ENCODE peak calls at places on chromosome 10, in five cellular contexts. One of them, this sample, is unnamed.
A peak's percentile ranks its signal among the peaks of the same experiment; 100 is the strongest.

GRCh38 chr10:119206603-119207366 is 586 bp upstream of the GRK5 start:
- DNase-seq in upper lobe of left lung: peak; percentile 95
- DNase-seq in HFF-Myc: no peak
- DNase-seq in mammary epithelial cell: peak; percentile 42
- DNase-seq in Karpas-422: peak; percentile 89
- DNase-seq in this sample: peak; percentile 73

GRCh38 chr10:24097771-24098207 is 111.1 kb upstream of the KIAA1217 start:
- DNase-seq in upper lobe of left lung: no peak
- DNase-seq in HFF-Myc: no peak
- DNase-seq in mammary epithelial cell: no peak
- DNase-seq in Karpas-422: no peak
- DNase-seq in this sample: peak; percentile 17

GRCh38 chr10:123287594-123288247 is 133.5 kb downstream of the BUB3 start:
- DNase-seq in upper lobe of left lung: no peak
- DNase-seq in HFF-Myc: no peak
- DNase-seq in mammary epithelial cell: peak; percentile 96
- DNase-seq in Karpas-422: no peak
- DNase-seq in this sample: no peak

GRCh38 chr10:52318136-52318810 is 4.2 kb downstream of the DKK1 start:
- DNase-seq in upper lobe of left lung: no peak
- DNase-seq in HFF-Myc: no peak
- DNase-seq in mammary epithelial cell: peak; percentile 31
- DNase-seq in Karpas-422: no peak
- DNase-seq in this sample: no peak

GRCh38 chr10:37947526-37947925 is 28.9 kb downstream of the ZNF25 start:
- DNase-seq in upper lobe of left lung: no peak
- DNase-seq in HFF-Myc: no peak
- DNase-seq in mammary epithelial cell: no peak
- DNase-seq in Karpas-422: no peak
- DNase-seq in this sample: no peak

GRCh38 chr10:48981310-48981907 is 41.8 kb upstream of the LRRC18 start:
- DNase-seq in upper lobe of left lung: no peak
- DNase-seq in HFF-Myc: peak; percentile 5
- DNase-seq in mammary epithelial cell: peak; percentile 7
- DNase-seq in Karpas-422: peak; percentile 53
- DNase-seq in this sample: peak; percentile 69

GRCh38 chr10:126686732-126687693 is 16.5 kb upstream of the C10orf90 start:
- DNase-seq in upper lobe of left lung: no peak
- DNase-seq in HFF-Myc: no peak
- DNase-seq in mammary epithelial cell: no peak
- DNase-seq in Karpas-422: no peak
- DNase-seq in this sample: no peak

GRCh38 chr10:108290823-108291222 is 1126.3 kb upstream of the SORCS1 start:
- DNase-seq in upper lobe of left lung: no peak
- DNase-seq in HFF-Myc: no peak
- DNase-seq in mammary epithelial cell: no peak
- DNase-seq in Karpas-422: no peak
- DNase-seq in this sample: no peak

GRCh38 chr10:5557799-5558771 is 33.3 kb downstream of the CALML3 start:
- DNase-seq in upper lobe of left lung: peak; percentile 62
- DNase-seq in HFF-Myc: no peak
- DNase-seq in mammary epithelial cell: no peak
- DNase-seq in Karpas-422: no peak
- DNase-seq in this sample: no peak

GRCh38 chr10:92714152-92714836 is 24.5 kb downstream of the HHEX start:
- DNase-seq in upper lobe of left lung: no peak
- DNase-seq in HFF-Myc: no peak
- DNase-seq in mammary epithelial cell: no peak
- DNase-seq in Karpas-422: peak; percentile 21
- DNase-seq in this sample: no peak

GRCh38 chr10:69119896-69120295 is 4.1 kb upstream of the VPS26A start:
- DNase-seq in upper lobe of left lung: no peak
- DNase-seq in HFF-Myc: no peak
- DNase-seq in mammary epithelial cell: peak; percentile 52
- DNase-seq in Karpas-422: no peak
- DNase-seq in this sample: no peak

GRCh38 chr10:22536620-22537019 is 177.8 kb downstream of the PIP4K2A start:
- DNase-seq in upper lobe of left lung: no peak
- DNase-seq in HFF-Myc: no peak
- DNase-seq in mammary epithelial cell: no peak
- DNase-seq in Karpas-422: no peak
- DNase-seq in this sample: no peak

GRCh38 chr10:86303626-86304025 is 63.0 kb downstream of the GRID1 start:
- DNase-seq in upper lobe of left lung: no peak
- DNase-seq in HFF-Myc: no peak
- DNase-seq in mammary epithelial cell: no peak
- DNase-seq in Karpas-422: no peak
- DNase-seq in this sample: no peak

GRCh38 chr10:4758256-4758655 is 67.8 kb upstream of the AKR1E2 start:
- DNase-seq in upper lobe of left lung: no peak
- DNase-seq in HFF-Myc: no peak
- DNase-seq in mammary epithelial cell: no peak
- DNase-seq in Karpas-422: no peak
- DNase-seq in this sample: no peak

GRCh38 chr10:89668391-89669180 is 23.5 kb upstream of the PANK1 start:
- DNase-seq in upper lobe of left lung: no peak
- DNase-seq in HFF-Myc: no peak
- DNase-seq in mammary epithelial cell: peak; percentile 16
- DNase-seq in Karpas-422: no peak
- DNase-seq in this sample: no peak

GRCh38 chr10:61830846-61831273 is 70.6 kb upstream of the ARID5B start:
- DNase-seq in upper lobe of left lung: no peak
- DNase-seq in HFF-Myc: no peak
- DNase-seq in mammary epithelial cell: no peak
- DNase-seq in Karpas-422: no peak
- DNase-seq in this sample: no peak

GRCh38 chr10:97454330-97455036 is 8.5 kb downstream of the ZDHHC16 start:
- DNase-seq in upper lobe of left lung: no peak
- DNase-seq in HFF-Myc: no peak
- DNase-seq in mammary epithelial cell: peak; percentile 35
- DNase-seq in Karpas-422: no peak
- DNase-seq in this sample: peak; percentile 37

GRCh38 chr10:8181496-8182174 is 127.1 kb downstream of the GATA3 start:
- DNase-seq in upper lobe of left lung: no peak
- DNase-seq in HFF-Myc: no peak
- DNase-seq in mammary epithelial cell: no peak
- DNase-seq in Karpas-422: no peak
- DNase-seq in this sample: no peak

GRCh38 chr10:84820121-84820520 is 491.7 kb downstream of the CCSER2 start:
- DNase-seq in upper lobe of left lung: no peak
- DNase-seq in HFF-Myc: no peak
- DNase-seq in mammary epithelial cell: no peak
- DNase-seq in Karpas-422: peak; percentile 57
- DNase-seq in this sample: no peak

GRCh38 chr10:35635576-35635975 is 6.5 kb downstream of the FZD8 start:
- DNase-seq in upper lobe of left lung: no peak
- DNase-seq in HFF-Myc: peak; percentile 46
- DNase-seq in mammary epithelial cell: peak; percentile 63
- DNase-seq in Karpas-422: peak; percentile 91
- DNase-seq in this sample: peak; percentile 57

GRCh38 chr10:97683556-97684357 is 3.3 kb downstream of the AVPI1 start:
- DNase-seq in upper lobe of left lung: no peak
- DNase-seq in HFF-Myc: no peak
- DNase-seq in mammary epithelial cell: peak; percentile 74
- DNase-seq in Karpas-422: no peak
- DNase-seq in this sample: peak; percentile 32

GRCh38 chr10:28533571-28534304 is 820 bp downstream of the WAC start:
- DNase-seq in upper lobe of left lung: peak; percentile 94
- DNase-seq in HFF-Myc: no peak
- DNase-seq in mammary epithelial cell: peak; percentile 28
- DNase-seq in Karpas-422: peak; percentile 80
- DNase-seq in this sample: peak; percentile 79

GRCh38 chr10:38605153-38605661 is 511.1 kb downstream of the ZNF37A start:
- DNase-seq in upper lobe of left lung: peak; percentile 69
- DNase-seq in HFF-Myc: no peak
- DNase-seq in mammary epithelial cell: no peak
- DNase-seq in Karpas-422: no peak
- DNase-seq in this sample: no peak

GRCh38 chr10:91296471-91296870 is 76.0 kb downstream of the PCGF5 start:
- DNase-seq in upper lobe of left lung: no peak
- DNase-seq in HFF-Myc: no peak
- DNase-seq in mammary epithelial cell: peak; percentile 43
- DNase-seq in Karpas-422: no peak
- DNase-seq in this sample: no peak

GRCh38 chr10:61970182-61971015 is 68.9 kb downstream of the ARID5B start:
- DNase-seq in upper lobe of left lung: no peak
- DNase-seq in HFF-Myc: no peak
- DNase-seq in mammary epithelial cell: no peak
- DNase-seq in Karpas-422: no peak
- DNase-seq in this sample: peak; percentile 44

GRCh38 chr10:69406302-69406811 is 10.4 kb downstream of the TACR2 start:
- DNase-seq in upper lobe of left lung: no peak
- DNase-seq in HFF-Myc: no peak
- DNase-seq in mammary epithelial cell: peak; percentile 48
- DNase-seq in Karpas-422: no peak
- DNase-seq in this sample: no peak

GRCh38 chr10:64795847-64796246 is 1274.6 kb downstream of the REEP3 start:
- DNase-seq in upper lobe of left lung: no peak
- DNase-seq in HFF-Myc: no peak
- DNase-seq in mammary epithelial cell: no peak
- DNase-seq in Karpas-422: no peak
- DNase-seq in this sample: no peak

GRCh38 chr10:96565774-96566173 is 21.0 kb downstream of the TM9SF3 start:
- DNase-seq in upper lobe of left lung: no peak
- DNase-seq in HFF-Myc: peak; percentile 30
- DNase-seq in mammary epithelial cell: no peak
- DNase-seq in Karpas-422: no peak
- DNase-seq in this sample: no peak

GRCh38 chr10:132449051-132449825 is 52.2 kb downstream of the PWWP2B start:
- DNase-seq in upper lobe of left lung: peak; percentile 90
- DNase-seq in HFF-Myc: no peak
- DNase-seq in mammary epithelial cell: no peak
- DNase-seq in Karpas-422: peak; percentile 76
- DNase-seq in this sample: no peak

GRCh38 chr10:132446661-132447445 is 49.9 kb downstream of the PWWP2B start:
- DNase-seq in upper lobe of left lung: peak; percentile 82
- DNase-seq in HFF-Myc: no peak
- DNase-seq in mammary epithelial cell: peak; percentile 64
- DNase-seq in Karpas-422: peak; percentile 88
- DNase-seq in this sample: peak; percentile 64

GRCh38 chr10:132448248-132448731 is 51.3 kb downstream of the PWWP2B start:
- DNase-seq in upper lobe of left lung: peak; percentile 88
- DNase-seq in HFF-Myc: no peak
- DNase-seq in mammary epithelial cell: peak; percentile 76
- DNase-seq in Karpas-422: peak; percentile 81
- DNase-seq in this sample: no peak

GRCh38 chr10:132446195-132446581 is 49.2 kb downstream of the PWWP2B start:
- DNase-seq in upper lobe of left lung: peak; percentile 81
- DNase-seq in HFF-Myc: no peak
- DNase-seq in mammary epithelial cell: no peak
- DNase-seq in Karpas-422: no peak
- DNase-seq in this sample: no peak

GRCh38 chr10:132447446-132448247 is 50.6 kb downstream of the PWWP2B start:
- DNase-seq in upper lobe of left lung: peak; percentile 89
- DNase-seq in HFF-Myc: no peak
- DNase-seq in mammary epithelial cell: peak; percentile 97
- DNase-seq in Karpas-422: no peak
- DNase-seq in this sample: no peak
- H3K4me3 ChIP-seq in upper lobe of left lung: peak overlapping the region; percentile 11
- H3K4me3 ChIP-seq in HFF-Myc: no peak overlapping the region
- H3K4me3 ChIP-seq in mammary epithelial cell: no peak overlapping the region
- H3K4me3 ChIP-seq in Karpas-422: peak overlapping the region; percentile 36
- H3K4me3 ChIP-seq in this sample: no peak overlapping the region

DNA sequence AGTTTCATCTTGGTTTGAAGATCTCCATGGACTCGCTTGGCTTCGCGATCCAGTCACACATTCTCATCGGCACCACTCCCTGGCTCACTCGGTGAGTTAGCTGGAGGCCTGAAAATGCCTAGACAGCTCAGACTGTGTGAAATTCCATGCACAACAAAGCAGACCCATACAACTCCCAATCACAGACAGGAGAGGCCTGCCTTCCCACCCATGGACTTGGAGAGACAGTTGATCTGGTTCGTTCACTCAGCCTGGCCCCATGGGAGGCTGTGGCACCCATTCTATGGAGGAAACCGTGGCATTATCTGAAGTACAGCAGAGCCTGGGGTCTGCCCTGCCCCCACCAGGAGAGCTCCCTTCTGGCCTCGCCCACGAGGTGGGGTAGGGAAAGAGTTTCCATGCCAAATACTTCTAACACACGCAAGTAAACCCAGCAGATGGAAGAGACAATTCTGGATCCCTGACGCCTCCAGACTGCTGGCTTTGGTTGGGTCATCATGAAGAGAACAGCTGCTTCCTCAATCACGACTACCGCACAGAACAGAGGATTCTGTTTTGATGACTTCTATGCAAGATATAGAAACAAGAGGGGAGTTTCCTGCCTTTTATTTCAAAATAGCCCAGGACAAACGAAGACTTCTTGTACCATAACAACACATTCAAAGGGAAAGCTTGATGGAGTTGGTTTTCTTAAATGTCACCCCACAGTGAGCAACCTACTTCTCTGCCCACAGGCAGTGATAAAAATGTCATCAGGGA is 15.9 kb downstream of the FAM53B start:
- DNase-seq in upper lobe of left lung: no peak
- DNase-seq in HFF-Myc: no peak
- DNase-seq in mammary epithelial cell: no peak
- DNase-seq in Karpas-422: no peak
- DNase-seq in this sample: peak; percentile 22
- H3K4me3 ChIP-seq in upper lobe of left lung: no peak overlapping the region
- H3K4me3 ChIP-seq in HFF-Myc: no peak overlapping the region
- H3K4me3 ChIP-seq in mammary epithelial cell: no peak overlapping the region
- H3K4me3 ChIP-seq in Karpas-422: no peak overlapping the region
- H3K4me3 ChIP-seq in this sample: no peak overlapping the region

GRCh38 chr10:125124114-125124486 is 36.3 kb downstream of the CTBP2 start:
- DNase-seq in upper lobe of left lung: no peak
- DNase-seq in HFF-Myc: no peak
- DNase-seq in mammary epithelial cell: no peak
- DNase-seq in Karpas-422: no peak
- DNase-seq in this sample: no peak
- H3K4me3 ChIP-seq in upper lobe of left lung: peak overlapping the region; percentile 6
- H3K4me3 ChIP-seq in HFF-Myc: no peak overlapping the region
- H3K4me3 ChIP-seq in mammary epithelial cell: peak overlapping the region; percentile 13
- H3K4me3 ChIP-seq in Karpas-422: no peak overlapping the region
- H3K4me3 ChIP-seq in this sample: no peak overlapping the region

DNA sequence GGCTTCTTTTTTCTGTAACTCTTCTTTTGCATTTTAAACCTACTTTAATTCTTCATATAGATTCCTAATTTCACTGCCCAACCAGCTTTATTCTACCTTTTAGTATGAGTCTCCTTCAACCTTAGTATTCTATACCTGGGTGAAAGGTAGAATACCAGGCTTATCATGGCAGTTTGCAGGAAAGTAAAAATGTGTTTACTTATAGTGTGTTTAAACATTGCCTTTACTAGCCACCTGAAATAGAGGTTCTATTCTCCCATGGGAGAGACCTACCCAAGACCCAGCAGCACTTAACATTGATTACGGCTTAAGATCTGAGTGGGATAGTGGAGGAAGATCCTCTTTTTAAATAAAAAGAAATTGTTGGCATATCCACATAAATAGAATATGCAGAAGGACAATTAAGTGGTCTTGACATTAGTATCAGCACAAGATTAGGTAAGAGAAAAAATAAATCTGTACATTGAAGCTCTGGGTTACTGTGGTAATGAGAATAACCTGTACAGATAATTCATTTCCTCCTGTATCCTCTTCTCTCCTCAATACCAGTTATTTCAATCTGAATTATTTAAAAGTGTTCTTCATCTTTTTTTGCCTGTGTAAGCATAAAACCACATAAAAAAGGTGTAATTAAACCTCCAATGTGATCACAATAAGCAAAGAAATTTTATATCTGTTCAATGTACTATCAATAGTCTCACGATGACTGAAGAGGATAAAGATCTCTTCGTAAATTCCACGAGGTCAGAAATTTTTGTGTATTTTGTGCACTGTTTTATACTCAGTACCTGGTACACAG is 1.4 kb upstream of the MYPN start:
- DNase-seq in upper lobe of left lung: no peak
- DNase-seq in HFF-Myc: no peak
- DNase-seq in mammary epithelial cell: no peak
- DNase-seq in Karpas-422: no peak
- DNase-seq in this sample: no peak
- H3K4me3 ChIP-seq in upper lobe of left lung: no peak overlapping the region
- H3K4me3 ChIP-seq in HFF-Myc: no peak overlapping the region
- H3K4me3 ChIP-seq in mammary epithelial cell: no peak overlapping the region
- H3K4me3 ChIP-seq in Karpas-422: no peak overlapping the region
- H3K4me3 ChIP-seq in this sample: no peak overlapping the region

This sample was measured in testis.